ENCODE peak calls at places on chromosome 18, in nine cellular contexts. S is iris pigment epithelial cell, K is left ventricle myocardium superior, J is dermis microvascular lymphatic vessel endothelial cell, P is GM12891, T is AG08396, C is omental fat pad, I is NCI-H510A, B is Peyer's patch. G is an unnamed sample.
A peak's percentile ranks its signal among the peaks of the same experiment; 100 is the strongest.

GRCh38 chr18:5106730-5107129 is 90.3 kb downstream of the AKAIN1 start:
- DNase-seq in S (no peak), K (no peak), J (no peak), P (no peak), T (no peak), C (no peak), I (no peak), B (no peak), G (no peak)

GRCh38 chr18:51107082-51107481 is 77.1 kb downstream of the SMAD4 start:
- DNase-seq in S (no peak), K (no peak), J (no peak), P (no peak), T (no peak), C (no peak), I (no peak), B (no peak), G (no peak)

GRCh38 chr18:59148192-59148591 is 8.5 kb downstream of the SEC11C start:
- DNase-seq in S (no peak), K (no peak), J (no peak), P (no peak), T (no peak), C (no peak), I (peak; percentile 95), B (no peak), G (no peak)

GRCh38 chr18:49548266-49548665 is 13.6 kb upstream of the LIPG start:
- DNase-seq in S (peak; percentile 94), K (no peak), J (no peak), P (no peak), T (no peak), C (no peak), I (no peak), B (peak; percentile 21), G (no peak)

GRCh38 chr18:33826151-33826550 is 248.1 kb downstream of the ASXL3 start:
- DNase-seq in S (no peak), K (no peak), J (no peak), P (no peak), T (no peak), C (no peak), I (peak; percentile 46), B (no peak), G (no peak)

GRCh38 chr18:76521367-76521766 is 26.3 kb upstream of the ZNF516 start:
- DNase-seq in S (no peak), K (no peak), J (no peak), P (no peak), T (no peak), C (no peak), I (no peak), B (no peak), G (no peak)

GRCh38 chr18:71398530-71398929 is 1109.7 kb downstream of the SOCS6 start:
- DNase-seq in S (no peak), K (no peak), J (peak; percentile 49), P (no peak), T (no peak), C (no peak), I (peak; percentile 49), B (no peak), G (peak; percentile 7)

GRCh38 chr18:58046794-58047555 is 2.9 kb downstream of the NEDD4L start:
- DNase-seq in S (no peak), K (no peak), J (no peak), P (no peak), T (no peak), C (no peak), I (no peak), B (no peak), G (no peak)

GRCh38 chr18:68791801-68792200 is 6.1 kb upstream of the CCDC102B start:
- DNase-seq in S (peak; percentile 22), K (peak; percentile 30), J (no peak), P (no peak), T (peak; percentile 12), C (no peak), I (no peak), B (no peak), G (no peak)

GRCh38 chr18:37499008-37499407 is 66.6 kb downstream of the CELF4 start:
- DNase-seq in S (no peak), K (no peak), J (no peak), P (no peak), T (no peak), C (no peak), I (peak; percentile 21), B (no peak), G (no peak)

GRCh38 chr18:21979171-21979560 is 190.2 kb upstream of the GATA6 start:
- DNase-seq in S (no peak), K (no peak), J (no peak), P (no peak), T (no peak), C (no peak), I (no peak), B (no peak), G (no peak)